ENCODE peak calls at places on chromosomes 4 and X, in eight cellular contexts. P is fibroblast of pulmonary artery, I is mucosa of descending colon, M is K562, S is AG04450, J is endothelial cell, U is cardiac muscle cell, V is MCF 10A. K is an unnamed sample.

GRCh38 chr4:8269535-8270417 is at the start of gene HTRA3:
- DNase-seq in P (peak; percentile 64), I (peak; percentile 48), M (no peak), S (peak; percentile 7), J (peak; percentile 32), U (peak; percentile 86), V (no peak), K (peak; percentile 69)

GRCh38 chr4:94304365-94304971 is 38.2 kb downstream of the HPGDS start:
- DNase-seq in P (peak; percentile 73), I (no peak), M (peak; percentile 27), S (no peak), J (peak; percentile 33), U (peak; percentile 63), V (peak; percentile 46), K (peak; percentile 5)

GRCh38 chrX:22404297-22404696 is 131.6 kb downstream of the CBLL2 start:
- DNase-seq in P (no peak), I (no peak), M (no peak), S (no peak), J (no peak), U (no peak), V (no peak), K (no peak)

GRCh38 chr4:55554453-55555030 is 7.8 kb upstream of the CLOCK start:
- DNase-seq in P (peak; percentile 79), I (no peak), M (no peak), S (no peak), J (no peak), U (peak; percentile 71), V (peak; percentile 48), K (no peak)

GRCh38 chr4:82706349-82707000 is 92.1 kb downstream of the SCD5 start:
- DNase-seq in P (peak; percentile 60), I (no peak), M (no peak), S (no peak), J (no peak), U (peak; percentile 83), V (peak; percentile 40), K (no peak)

GRCh38 chr4:1279253-1279652 is 10.4 kb upstream of the MAEA start:
- DNase-seq in P (no peak), I (no peak), M (no peak), S (no peak), J (no peak), U (no peak), V (no peak), K (no peak)

GRCh38 chr4:124589827-124590226 is 122.7 kb downstream of the ANKRD50 start:
- DNase-seq in P (no peak), I (no peak), M (peak; percentile 5), S (no peak), J (no peak), U (no peak), V (no peak), K (no peak)

GRCh38 chrX:46715521-46715920 is 43.4 kb downstream of the SLC9A7 start:
- DNase-seq in P (no peak), I (no peak), M (no peak), S (no peak), J (no peak), U (no peak), V (no peak), K (no peak)

GRCh38 chr4:100190643-100191600 is 654 bp upstream of the DDIT4L start:
- DNase-seq in P (peak; percentile 51), I (no peak), M (no peak), S (no peak), J (peak; percentile 4), U (peak; percentile 53), V (peak; percentile 9), K (peak; percentile 8)

GRCh38 chr4:177107288-177107901 is 202.3 kb upstream of the NEIL3 start:
- DNase-seq in P (peak; percentile 20), I (no peak), M (no peak), S (no peak), J (no peak), U (no peak), V (no peak), K (no peak)

DNA sequence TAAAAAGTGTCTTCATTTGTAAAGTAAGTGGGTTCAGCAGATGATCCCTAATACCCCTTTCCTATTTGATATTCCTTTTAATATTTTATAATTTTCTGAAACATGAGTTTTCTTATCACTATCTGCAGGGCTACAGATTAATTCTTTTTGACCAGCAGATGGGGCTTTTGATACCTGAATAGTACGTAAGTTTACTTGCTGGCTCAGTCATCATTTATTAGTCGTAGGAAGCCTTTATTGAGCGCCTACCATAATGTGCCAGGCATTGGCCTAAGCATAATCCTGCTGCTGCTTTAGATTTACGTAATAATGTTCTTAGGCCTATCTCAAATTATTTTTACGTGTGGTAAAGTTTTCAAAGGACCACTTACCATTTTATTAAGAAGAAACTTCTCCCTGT is 33.1 kb downstream of the OSTC start:
- DNase-seq in P (peak; percentile 44), I (no peak), M (no peak), S (no peak), J (no peak), U (peak; percentile 50), V (peak; percentile 53), K (no peak)
- TF ChIP-seq CTCF in P (peak; percentile 30), I (no peak), M (peak; percentile 56), S (peak; percentile 55), J (no peak), U (peak; percentile 18), V (peak; percentile 30), K (no peak)

DNA sequence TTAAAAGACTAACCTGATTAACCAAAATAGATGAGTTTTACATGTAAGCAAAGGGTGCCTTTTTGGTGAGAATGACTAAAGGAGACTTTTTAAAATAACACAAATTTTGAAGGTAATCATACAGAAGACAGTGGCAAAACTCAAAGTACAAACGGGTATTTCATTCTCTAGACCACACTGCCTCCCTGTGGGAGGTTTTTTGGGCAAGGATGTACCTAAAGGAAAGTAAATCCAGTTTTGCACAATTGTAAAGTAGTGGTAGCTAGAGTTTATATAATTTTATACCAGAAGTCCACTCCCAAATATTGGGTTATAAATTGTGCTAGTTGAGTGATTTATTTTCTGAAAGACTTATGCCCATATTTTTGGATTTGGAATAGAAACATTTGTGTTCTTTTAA is 201.0 kb downstream of the PAPSS1 start:
- DNase-seq in P (peak; percentile 53), I (no peak), M (no peak), S (no peak), J (peak; percentile 33), U (peak; percentile 52), V (peak; percentile 56), K (peak; percentile 11)
- TF ChIP-seq CTCF in P (peak; percentile 38), I (no peak), M (no peak), S (peak; percentile 49), J (no peak), U (peak; percentile 46), V (peak; percentile 50), K (peak; percentile 42)

GRCh38 chr4:184284336-184284690 is 66.6 kb upstream of the ENPP6 start:
- DNase-seq in P (no peak), I (no peak), M (no peak), S (no peak), J (no peak), U (no peak), V (no peak), K (no peak)

GRCh38 chr4:184282251-184282713 is 64.6 kb upstream of the ENPP6 start:
- DNase-seq in P (no peak), I (peak; percentile 77), M (no peak), S (no peak), J (peak; percentile 28), U (no peak), V (peak; percentile 47), K (no peak)

GRCh38 chr4:184281231-184282139 is 63.8 kb upstream of the ENPP6 start:
- DNase-seq in P (no peak), I (no peak), M (no peak), S (no peak), J (no peak), U (no peak), V (no peak), K (no peak)

GRCh38 chr4:184283659-184284335 is 66.1 kb upstream of the ENPP6 start:
- DNase-seq in P (no peak), I (peak; percentile 52), M (no peak), S (no peak), J (no peak), U (no peak), V (no peak), K (no peak)

DNA sequence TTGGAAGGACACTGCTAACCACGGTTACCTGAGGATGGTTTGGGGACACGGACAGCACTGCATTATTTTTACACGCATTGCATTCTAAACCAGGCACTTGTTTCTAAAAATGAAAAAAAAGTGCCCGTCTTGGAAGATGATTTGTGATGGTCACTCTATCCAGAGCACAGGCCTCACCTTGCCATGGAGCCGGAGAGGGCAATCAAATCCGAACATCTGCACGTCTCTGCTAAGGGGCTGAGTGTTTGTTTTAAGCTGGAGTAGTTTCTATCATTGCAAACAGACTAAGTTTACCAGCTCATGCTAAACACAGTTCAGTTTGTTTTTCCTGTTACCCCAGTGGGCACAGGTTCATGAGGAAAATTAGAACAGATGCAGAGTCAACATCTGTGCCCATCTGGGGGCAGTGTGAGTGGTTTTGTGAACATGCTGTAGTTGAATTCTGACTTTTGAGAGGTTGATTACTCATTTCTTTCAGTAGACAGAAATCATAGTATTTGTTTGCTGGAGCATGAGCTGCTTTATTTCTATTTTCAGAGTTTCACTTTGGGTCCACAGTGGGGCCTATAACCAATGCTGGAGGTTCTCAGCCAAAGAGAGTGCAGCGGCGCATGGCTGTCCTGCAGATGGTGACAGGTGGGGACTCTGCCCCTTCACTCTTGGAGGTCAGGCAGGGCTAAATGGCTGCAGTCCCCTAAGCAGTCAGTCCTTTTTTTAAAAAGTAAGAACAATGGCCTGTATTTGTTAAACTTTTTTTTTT is 65.4 kb upstream of the ENPP6 start:
- DNase-seq in P (no peak), I (no peak), M (no peak), S (no peak), J (no peak), U (no peak), V (no peak), K (no peak)
- TF ChIP-seq CTCF in P (no peak), I (no peak), M (no peak), S (no peak), J (no peak), U (no peak), V (no peak), K (no peak)

GRCh38 chr4:115233600-115233999 is 120.2 kb upstream of the NDST4 start:
- DNase-seq in P (no peak), I (no peak), M (no peak), S (no peak), J (no peak), U (no peak), V (no peak), K (no peak)

GRCh38 chr4:115229873-115230272 is 116.5 kb upstream of the NDST4 start:
- DNase-seq in P (no peak), I (no peak), M (no peak), S (no peak), J (no peak), U (no peak), V (no peak), K (no peak)

GRCh38 chr4:115228851-115229250 is 115.4 kb upstream of the NDST4 start:
- DNase-seq in P (no peak), I (no peak), M (no peak), S (no peak), J (no peak), U (no peak), V (no peak), K (no peak)

GRCh38 chr4:115234405-115235093 is 121.1 kb upstream of the NDST4 start:
- DNase-seq in P (no peak), I (no peak), M (no peak), S (no peak), J (peak; percentile 15), U (no peak), V (peak; percentile 28), K (no peak)
- TF ChIP-seq CTCF in P (no peak), I (no peak), M (no peak), S (no peak), J (peak; percentile 68), U (no peak), V (peak; percentile 40), K (peak; percentile 35)